ENCODE peak calls at places on chromosomes 12 and 14, in seven cellular contexts. Q is astrocyte of the hippocampus; D is memory B cell; U is stimulated activated CD4-positive, alpha-beta T cell treated with anti-CD3 and anti-CD28 coated beads, Interleukin-4, amount 100 ng/mL, for 1 hour; O is AG04450; R is HEK293T; V is C1 segment of cervical spinal cord. I is an unnamed sample.
A peak's percentile ranks its signal among the peaks of the same experiment; 100 is the strongest.

GRCh38 chr14:78519863-78520262 is 349.7 kb downstream of the NRXN3 start:
- DNase-seq in V (no peak), O (no peak), Q (peak; percentile 57), R (peak; percentile 18), U (peak; percentile 2), D (no peak), I (peak; percentile 12)

GRCh38 chr12:48389409-48389808 is 38.7 kb upstream of the ZNF641 start:
- DNase-seq in V (no peak), O (no peak), Q (no peak), D (no peak), R (no peak), U (no peak), I (no peak)

GRCh38 chr12:112908548-112908947 is 1.8 kb downstream of the OAS1 start:
- DNase-seq in O (no peak), R (no peak), U (peak; percentile 38), D (no peak), Q (no peak), V (no peak), I (no peak)

GRCh38 chr14:80844872-80845271 is 96.7 kb downstream of the CEP128 start:
- DNase-seq in V (no peak), R (no peak), U (no peak), Q (no peak), O (no peak), D (no peak), I (no peak)

GRCh38 chr12:71392521-71393145 is 47.0 kb upstream of the LGR5 start:
- DNase-seq in R (peak; percentile 71), O (peak; percentile 37), Q (peak; percentile 73), D (no peak), U (no peak), V (no peak), I (peak; percentile 57)

GRCh38 chr12:129312048-129312447 is 458.8 kb downstream of the GLT1D1 start:
- DNase-seq in Q (peak; percentile 50), V (no peak), U (no peak), D (no peak), R (no peak), O (no peak), I (no peak)

GRCh38 chr14:105700622-105701288 is 174.4 kb downstream of the TMEM121 start:
- DNase-seq in D (no peak), U (no peak), O (no peak), V (no peak), Q (no peak), R (no peak), I (no peak)

GRCh38 chr12:113577464-113578121 is 105.9 kb upstream of the LHX5 start:
- DNase-seq in U (no peak), D (no peak), V (no peak), R (no peak), Q (no peak), O (no peak), I (no peak)

GRCh38 chr12:31859232-31859977 is 99.8 kb upstream of the RESF1 start:
- DNase-seq in Q (no peak), U (peak; percentile 10), V (no peak), O (no peak), D (peak; percentile 60), R (no peak), I (no peak)

GRCh38 chr14:95515523-95516517 is 630 bp downstream of the SYNE3 start:
- DNase-seq in D (peak; percentile 92), U (peak; percentile 84), V (peak; percentile 74), Q (peak; percentile 77), O (no peak), R (peak; percentile 69), I (no peak)

GRCh38 chr12:94207467-94208432 is 59.4 kb downstream of the PLXNC1 start:
- DNase-seq in D (peak; percentile 66), Q (peak; percentile 23), O (no peak), U (peak; percentile 17), R (no peak), V (no peak), I (no peak)

GRCh38 chr14:66105819-66106218 is 380.4 kb upstream of the CCDC196 start:
- DNase-seq in V (no peak), D (no peak), U (no peak), Q (peak; percentile 43), R (no peak), O (no peak), I (no peak)

GRCh38 chr14:33956640-33957039 is 5.8 kb upstream of the EGLN3 start:
- DNase-seq in Q (no peak), O (no peak), U (no peak), D (no peak), V (no peak), R (no peak), I (no peak)

GRCh38 chr12:32390572-32391219 is 8.7 kb upstream of the FGD4 start:
- DNase-seq in R (no peak), O (no peak), D (no peak), U (peak; percentile 13), Q (peak; percentile 45), V (no peak), I (no peak)

GRCh38 chr12:4190376-4191063 is 83.0 kb upstream of the CCND2 start:
- DNase-seq in Q (no peak), O (no peak), V (no peak), U (no peak), R (no peak), D (no peak), I (no peak)

GRCh38 chr12:91978143-91978542 is 167.5 kb downstream of the BTG1 start:
- DNase-seq in U (no peak), O (no peak), V (no peak), D (no peak), R (no peak), Q (no peak), I (no peak)

GRCh38 chr12:69007166-69007857 is 74.3 kb upstream of the CPM start:
- DNase-seq in D (no peak), R (no peak), Q (peak; percentile 53), V (no peak), O (peak; percentile 88), U (no peak), I (peak; percentile 18)

GRCh38 chr12:12890492-12890814 is 909 bp upstream of the GPRC5A start:
- DNase-seq in D (no peak), Q (peak; percentile 63), O (no peak), U (no peak), R (no peak), V (no peak), I (no peak)